ENCODE peak calls at places on chromosomes 12 and 14, in eight cellular contexts. One of them, this sample, is unnamed.

GRCh38 chr14:91575469-91576208 is 65.5 kb upstream of the PPP4R3A start:
- DNase-seq in skeletal muscle cell: no peak
- DNase-seq in neuronal stem cell: no peak
- DNase-seq in right atrium auricular region: no peak
- DNase-seq in fibroblast of the aortic adventitia: no peak
- DNase-seq in fibroblast of lung: no peak
- DNase-seq in cardiac fibroblast: no peak
- DNase-seq in thoracic aorta: no peak
- DNase-seq in this sample: no peak

GRCh38 chr14:64800000-64800399 is 79.7 kb downstream of the SPTB start:
- DNase-seq in cardiac fibroblast: peak; percentile 51
- DNase-seq in fibroblast of the aortic adventitia: peak; percentile 53
- DNase-seq in right atrium auricular region: no peak
- DNase-seq in thoracic aorta: no peak
- DNase-seq in neuronal stem cell: no peak
- DNase-seq in fibroblast of lung: peak; percentile 36
- DNase-seq in skeletal muscle cell: no peak
- DNase-seq in this sample: peak; percentile 29

GRCh38 chr14:89284368-89285058 is 132.5 kb downstream of the FOXN3 start:
- DNase-seq in skeletal muscle cell: no peak
- DNase-seq in right atrium auricular region: no peak
- DNase-seq in fibroblast of lung: peak; percentile 88
- DNase-seq in thoracic aorta: peak; percentile 51
- DNase-seq in neuronal stem cell: no peak
- DNase-seq in cardiac fibroblast: no peak
- DNase-seq in fibroblast of the aortic adventitia: peak; percentile 92
- DNase-seq in this sample: peak; percentile 40

GRCh38 chr12:132550014-132550802 is 60.2 kb downstream of the LRCOL1 start:
- DNase-seq in skeletal muscle cell: no peak
- DNase-seq in right atrium auricular region: no peak
- DNase-seq in neuronal stem cell: peak; percentile 52
- DNase-seq in fibroblast of the aortic adventitia: peak; percentile 44
- DNase-seq in cardiac fibroblast: peak; percentile 9
- DNase-seq in fibroblast of lung: no peak
- DNase-seq in thoracic aorta: no peak
- DNase-seq in this sample: no peak

GRCh38 chr12:67161322-67161918 is 107.7 kb upstream of the CAND1 start:
- DNase-seq in neuronal stem cell: no peak
- DNase-seq in cardiac fibroblast: peak; percentile 51
- DNase-seq in right atrium auricular region: no peak
- DNase-seq in skeletal muscle cell: peak; percentile 1
- DNase-seq in fibroblast of lung: peak; percentile 29
- DNase-seq in thoracic aorta: no peak
- DNase-seq in fibroblast of the aortic adventitia: peak; percentile 47
- DNase-seq in this sample: peak; percentile 53

GRCh38 chr14:68976160-68977067 is 2.7 kb downstream of the ACTN1 start:
- DNase-seq in neuronal stem cell: no peak
- DNase-seq in fibroblast of the aortic adventitia: peak; percentile 40
- DNase-seq in right atrium auricular region: no peak
- DNase-seq in fibroblast of lung: peak; percentile 45
- DNase-seq in thoracic aorta: no peak
- DNase-seq in cardiac fibroblast: no peak
- DNase-seq in skeletal muscle cell: no peak
- DNase-seq in this sample: peak; percentile 50

GRCh38 chr14:89723930-89724915 is 230.3 kb downstream of the EFCAB11 start:
- DNase-seq in right atrium auricular region: no peak
- DNase-seq in thoracic aorta: no peak
- DNase-seq in fibroblast of the aortic adventitia: peak; percentile 45
- DNase-seq in neuronal stem cell: no peak
- DNase-seq in cardiac fibroblast: no peak
- DNase-seq in fibroblast of lung: no peak
- DNase-seq in skeletal muscle cell: peak; percentile 41
- DNase-seq in this sample: peak; percentile 47

GRCh38 chr14:82113007-82113406 is 579.4 kb upstream of the SEL1L start:
- DNase-seq in right atrium auricular region: no peak
- DNase-seq in fibroblast of lung: no peak
- DNase-seq in neuronal stem cell: no peak
- DNase-seq in cardiac fibroblast: no peak
- DNase-seq in thoracic aorta: no peak
- DNase-seq in fibroblast of the aortic adventitia: no peak
- DNase-seq in skeletal muscle cell: no peak
- DNase-seq in this sample: no peak

GRCh38 chr12:108611884-108612415 is 14.1 kb upstream of the TMEM119 start:
- DNase-seq in fibroblast of lung: peak; percentile 97
- DNase-seq in neuronal stem cell: no peak
- DNase-seq in fibroblast of the aortic adventitia: peak; percentile 78
- DNase-seq in skeletal muscle cell: peak; percentile 93
- DNase-seq in right atrium auricular region: no peak
- DNase-seq in thoracic aorta: no peak
- DNase-seq in cardiac fibroblast: peak; percentile 64
- DNase-seq in this sample: peak; percentile 99

GRCh38 chr12:104456417-104456949 is at the start of gene CHST11:
- DNase-seq in cardiac fibroblast: peak; percentile 95
- DNase-seq in thoracic aorta: peak; percentile 57
- DNase-seq in right atrium auricular region: peak; percentile 79
- DNase-seq in skeletal muscle cell: peak; percentile 63
- DNase-seq in fibroblast of the aortic adventitia: peak; percentile 85
- DNase-seq in neuronal stem cell: peak; percentile 92
- DNase-seq in fibroblast of lung: peak; percentile 88
- DNase-seq in this sample: peak; percentile 78

GRCh38 chr14:65949711-65950516 is 536.3 kb upstream of the CCDC196 start:
- DNase-seq in neuronal stem cell: no peak
- DNase-seq in right atrium auricular region: no peak
- DNase-seq in cardiac fibroblast: peak; percentile 27
- DNase-seq in fibroblast of the aortic adventitia: peak; percentile 29
- DNase-seq in fibroblast of lung: peak; percentile 58
- DNase-seq in skeletal muscle cell: peak; percentile 7
- DNase-seq in thoracic aorta: no peak
- DNase-seq in this sample: peak; percentile 35

GRCh38 chr14:79861111-79861510 is 350.2 kb downstream of the DIO2 start:
- DNase-seq in skeletal muscle cell: no peak
- DNase-seq in thoracic aorta: no peak
- DNase-seq in fibroblast of the aortic adventitia: no peak
- DNase-seq in neuronal stem cell: no peak
- DNase-seq in right atrium auricular region: no peak
- DNase-seq in fibroblast of lung: no peak
- DNase-seq in cardiac fibroblast: no peak
- DNase-seq in this sample: no peak

GRCh38 chr14:103326078-103326477 is 8.0 kb upstream of the EIF5 start:
- DNase-seq in neuronal stem cell: no peak
- DNase-seq in fibroblast of the aortic adventitia: no peak
- DNase-seq in fibroblast of lung: no peak
- DNase-seq in thoracic aorta: no peak
- DNase-seq in cardiac fibroblast: no peak
- DNase-seq in right atrium auricular region: no peak
- DNase-seq in skeletal muscle cell: no peak
- DNase-seq in this sample: no peak

GRCh38 chr12:21073822-21074460 is 57.1 kb upstream of the SLCO1B1 start:
- DNase-seq in fibroblast of lung: peak; percentile 90
- DNase-seq in thoracic aorta: no peak
- DNase-seq in skeletal muscle cell: peak; percentile 4
- DNase-seq in neuronal stem cell: no peak
- DNase-seq in fibroblast of the aortic adventitia: peak; percentile 1
- DNase-seq in cardiac fibroblast: no peak
- DNase-seq in right atrium auricular region: no peak
- DNase-seq in this sample: no peak

GRCh38 chr14:104816678-104816945 is 15.7 kb downstream of the ZBTB42 start:
- DNase-seq in fibroblast of lung: no peak
- DNase-seq in cardiac fibroblast: no peak
- DNase-seq in thoracic aorta: no peak
- DNase-seq in fibroblast of the aortic adventitia: no peak
- DNase-seq in right atrium auricular region: no peak
- DNase-seq in skeletal muscle cell: no peak
- DNase-seq in neuronal stem cell: no peak
- DNase-seq in this sample: no peak

GRCh38 chr12:109827566-109828550 is 5.3 kb downstream of the TRPV4 start:
- DNase-seq in skeletal muscle cell: no peak
- DNase-seq in fibroblast of the aortic adventitia: no peak
- DNase-seq in neuronal stem cell: no peak
- DNase-seq in cardiac fibroblast: no peak
- DNase-seq in right atrium auricular region: peak; percentile 69
- DNase-seq in thoracic aorta: peak; percentile 6
- DNase-seq in fibroblast of lung: no peak
- DNase-seq in this sample: peak; percentile 28

GRCh38 chr14:99136401-99136800 is 135.6 kb downstream of the BCL11B start:
- DNase-seq in cardiac fibroblast: no peak
- DNase-seq in neuronal stem cell: no peak
- DNase-seq in right atrium auricular region: no peak
- DNase-seq in fibroblast of the aortic adventitia: no peak
- DNase-seq in fibroblast of lung: no peak
- DNase-seq in skeletal muscle cell: no peak
- DNase-seq in thoracic aorta: no peak
- DNase-seq in this sample: no peak

GRCh38 chr12:111978545-111978944 is 34.4 kb downstream of the TMEM116 start:
- DNase-seq in skeletal muscle cell: no peak
- DNase-seq in fibroblast of the aortic adventitia: no peak
- DNase-seq in neuronal stem cell: no peak
- DNase-seq in thoracic aorta: no peak
- DNase-seq in fibroblast of lung: no peak
- DNase-seq in right atrium auricular region: no peak
- DNase-seq in cardiac fibroblast: no peak
- DNase-seq in this sample: no peak

GRCh38 chr14:93720981-93721483 is 67.3 kb downstream of the PRIMA1 start:
- DNase-seq in fibroblast of the aortic adventitia: no peak
- DNase-seq in neuronal stem cell: no peak
- DNase-seq in cardiac fibroblast: no peak
- DNase-seq in right atrium auricular region: no peak
- DNase-seq in thoracic aorta: no peak
- DNase-seq in skeletal muscle cell: no peak
- DNase-seq in fibroblast of lung: no peak
- DNase-seq in this sample: no peak

GRCh38 chr14:100874051-100874410 is 29.5 kb downstream of the RTL1 start:
- DNase-seq in neuronal stem cell: no peak
- DNase-seq in cardiac fibroblast: no peak
- DNase-seq in fibroblast of the aortic adventitia: no peak
- DNase-seq in fibroblast of lung: no peak
- DNase-seq in right atrium auricular region: no peak
- DNase-seq in skeletal muscle cell: no peak
- DNase-seq in thoracic aorta: no peak
- DNase-seq in this sample: no peak
- H3K4me3 ChIP-seq in neuronal stem cell: no peak overlapping the region
- H3K4me3 ChIP-seq in cardiac fibroblast: no peak overlapping the region
- H3K4me3 ChIP-seq in fibroblast of the aortic adventitia: no peak overlapping the region
- H3K4me3 ChIP-seq in fibroblast of lung: no peak overlapping the region
- H3K4me3 ChIP-seq in right atrium auricular region: no peak overlapping the region
- H3K4me3 ChIP-seq in skeletal muscle cell: no peak overlapping the region
- H3K4me3 ChIP-seq in thoracic aorta: no peak overlapping the region
- H3K4me3 ChIP-seq in this sample: no peak overlapping the region

DNA sequence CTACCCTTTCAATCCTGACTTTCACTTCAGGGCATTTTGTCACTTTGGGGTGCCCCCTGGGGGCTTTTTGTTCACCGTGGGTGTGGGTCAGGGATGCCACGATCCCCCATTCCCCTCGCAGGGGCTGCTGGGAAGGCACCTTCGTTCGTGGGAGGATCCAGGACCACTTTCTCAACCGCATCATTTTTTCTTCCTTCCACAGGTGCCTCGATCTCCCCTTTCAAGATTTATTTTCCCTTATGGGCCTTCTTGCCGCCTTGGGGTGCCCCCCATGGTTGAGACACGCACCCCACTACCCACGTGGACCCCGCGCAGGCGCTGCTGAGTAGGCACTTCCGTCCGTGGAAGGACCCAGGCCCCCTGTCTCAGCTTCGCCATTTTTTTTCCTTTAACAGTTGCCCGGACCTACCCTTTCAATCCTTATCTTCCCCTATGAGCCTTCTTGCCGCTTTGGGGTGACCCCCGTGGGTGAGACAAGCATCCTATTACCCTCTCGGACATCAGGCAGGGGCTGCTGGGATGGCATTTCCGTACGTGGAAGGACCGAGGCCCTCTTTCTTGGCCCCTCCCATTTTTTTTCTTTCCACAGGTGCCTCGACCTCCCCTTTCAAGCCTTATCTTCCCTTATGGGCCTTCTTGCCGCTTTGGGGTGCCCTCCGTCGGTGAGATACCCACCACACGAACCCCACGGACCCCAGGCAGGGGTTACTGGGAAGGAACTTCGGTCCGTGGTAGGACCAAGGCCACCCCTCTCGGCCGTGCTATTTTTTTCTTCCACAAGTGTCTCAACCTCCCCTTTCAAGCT is 268.1 kb downstream of the ALG10 start:
- DNase-seq in skeletal muscle cell: no peak
- DNase-seq in neuronal stem cell: no peak
- DNase-seq in thoracic aorta: no peak
- DNase-seq in right atrium auricular region: no peak
- DNase-seq in fibroblast of lung: no peak
- DNase-seq in fibroblast of the aortic adventitia: no peak
- DNase-seq in cardiac fibroblast: no peak
- DNase-seq in this sample: no peak
- H3K4me3 ChIP-seq in skeletal muscle cell: no peak overlapping the region
- H3K4me3 ChIP-seq in neuronal stem cell: no peak overlapping the region
- H3K4me3 ChIP-seq in thoracic aorta: no peak overlapping the region
- H3K4me3 ChIP-seq in right atrium auricular region: no peak overlapping the region
- H3K4me3 ChIP-seq in fibroblast of lung: no peak overlapping the region
- H3K4me3 ChIP-seq in fibroblast of the aortic adventitia: no peak overlapping the region
- H3K4me3 ChIP-seq in cardiac fibroblast: no peak overlapping the region
- H3K4me3 ChIP-seq in this sample: no peak overlapping the region

GRCh38 chr12:6791931-6792520 is 2.7 kb downstream of the CD4 start:
- DNase-seq in thoracic aorta: no peak
- DNase-seq in neuronal stem cell: no peak
- DNase-seq in cardiac fibroblast: no peak
- DNase-seq in fibroblast of lung: no peak
- DNase-seq in right atrium auricular region: no peak
- DNase-seq in skeletal muscle cell: no peak
- DNase-seq in fibroblast of the aortic adventitia: no peak
- DNase-seq in this sample: no peak
- H3K4me3 ChIP-seq in thoracic aorta: peak overlapping the region; percentile 49
- H3K4me3 ChIP-seq in neuronal stem cell: no peak overlapping the region
- H3K4me3 ChIP-seq in cardiac fibroblast: no peak overlapping the region
- H3K4me3 ChIP-seq in fibroblast of lung: peak overlapping the region; percentile 30
- H3K4me3 ChIP-seq in right atrium auricular region: peak overlapping the region; percentile 13
- H3K4me3 ChIP-seq in skeletal muscle cell: no peak overlapping the region
- H3K4me3 ChIP-seq in fibroblast of the aortic adventitia: no peak overlapping the region
- H3K4me3 ChIP-seq in this sample: no peak overlapping the region

GRCh38 chr12:94644141-94644575 is 6.2 kb downstream of the TMCC3 start:
- DNase-seq in fibroblast of the aortic adventitia: peak; percentile 27
- DNase-seq in neuronal stem cell: no peak
- DNase-seq in skeletal muscle cell: no peak
- DNase-seq in thoracic aorta: no peak
- DNase-seq in right atrium auricular region: no peak
- DNase-seq in cardiac fibroblast: peak; percentile 51
- DNase-seq in fibroblast of lung: peak; percentile 74
- DNase-seq in this sample: peak; percentile 89

GRCh38 chr12:94650143-94651056 is at the start of gene TMCC3:
- DNase-seq in cardiac fibroblast: peak; percentile 50
- DNase-seq in fibroblast of lung: peak; percentile 20
- DNase-seq in neuronal stem cell: peak; percentile 50
- DNase-seq in skeletal muscle cell: no peak
- DNase-seq in thoracic aorta: no peak
- DNase-seq in right atrium auricular region: no peak
- DNase-seq in fibroblast of the aortic adventitia: peak; percentile 12
- DNase-seq in this sample: peak; percentile 22

GRCh38 chr12:94648578-94648977 is 1.8 kb downstream of the TMCC3 start:
- DNase-seq in cardiac fibroblast: no peak
- DNase-seq in skeletal muscle cell: no peak
- DNase-seq in neuronal stem cell: no peak
- DNase-seq in right atrium auricular region: no peak
- DNase-seq in fibroblast of the aortic adventitia: no peak
- DNase-seq in thoracic aorta: no peak
- DNase-seq in fibroblast of lung: no peak
- DNase-seq in this sample: peak; percentile 74

GRCh38 chr12:94644622-94645021 is 5.7 kb downstream of the TMCC3 start:
- DNase-seq in fibroblast of the aortic adventitia: peak; percentile 30
- DNase-seq in cardiac fibroblast: peak; percentile 62
- DNase-seq in neuronal stem cell: no peak
- DNase-seq in right atrium auricular region: no peak
- DNase-seq in fibroblast of lung: peak; percentile 88
- DNase-seq in skeletal muscle cell: peak; percentile 73
- DNase-seq in thoracic aorta: no peak
- DNase-seq in this sample: peak; percentile 97

GRCh38 chr12:94649349-94650142 is 811 bp downstream of the TMCC3 start:
- DNase-seq in fibroblast of lung: peak; percentile 30
- DNase-seq in thoracic aorta: no peak
- DNase-seq in skeletal muscle cell: no peak
- DNase-seq in fibroblast of the aortic adventitia: peak; percentile 51
- DNase-seq in right atrium auricular region: no peak
- DNase-seq in cardiac fibroblast: peak; percentile 52
- DNase-seq in neuronal stem cell: peak; percentile 29
- DNase-seq in this sample: peak; percentile 36
- H3K4me3 ChIP-seq in fibroblast of lung: peak overlapping the region; percentile 44
- H3K4me3 ChIP-seq in thoracic aorta: peak overlapping the region; percentile 91
- H3K4me3 ChIP-seq in skeletal muscle cell: peak overlapping the region; percentile 60
- H3K4me3 ChIP-seq in fibroblast of the aortic adventitia: peak overlapping the region; percentile 64
- H3K4me3 ChIP-seq in right atrium auricular region: peak overlapping the region; percentile 76
- H3K4me3 ChIP-seq in cardiac fibroblast: peak overlapping the region; percentile 57
- H3K4me3 ChIP-seq in neuronal stem cell: peak overlapping the region; percentile 97
- H3K4me3 ChIP-seq in this sample: peak overlapping the region; percentile 63

This sample was measured in fibroblast of mammary gland.